ENCODE peak calls at places on chromosome 2, in ten cellular contexts. E, K, G, U, H, P, S, L, A and V are unnamed samples.

GRCh38 chr2:56361844-56362243 is 178.1 kb downstream of the CCDC85A start:
- DNase-seq in E (no peak), K (no peak), G (no peak), U (no peak), H (no peak), P (no peak), S (no peak), L (no peak), A (no peak), V (no peak)

GRCh38 chr2:85438291-85439110 is 20.0 kb downstream of the SH2D6 start:
- DNase-seq in E (no peak), K (peak; percentile 39), G (no peak), U (peak; percentile 81), H (no peak), P (no peak), S (peak; percentile 25), L (no peak), A (no peak), V (peak; percentile 55)

GRCh38 chr2:74501335-74502071 is 2.1 kb upstream of the LBX2 start:
- DNase-seq in E (no peak), K (no peak), G (no peak), U (no peak), H (no peak), P (no peak), S (no peak), L (no peak), A (no peak), V (no peak)

GRCh38 chr2:99431587-99432275 is 58.1 kb downstream of the REV1 start:
- DNase-seq in E (no peak), K (no peak), G (no peak), U (no peak), H (no peak), P (no peak), S (no peak), L (no peak), A (no peak), V (no peak)

GRCh38 chr2:28838971-28839370 is 28.3 kb downstream of the SPDYA start:
- DNase-seq in E (no peak), K (no peak), G (no peak), U (no peak), H (no peak), P (no peak), S (no peak), L (no peak), A (no peak), V (no peak)

GRCh38 chr2:44912660-44913059 is 28.8 kb upstream of the SIX3 start:
- DNase-seq in E (peak; percentile 32), K (no peak), G (no peak), U (no peak), H (peak; percentile 52), P (no peak), S (no peak), L (peak; percentile 60), A (peak; percentile 37), V (peak; percentile 93)

GRCh38 chr2:241882090-241882625 is 12.6 kb downstream of the RTP5 start:
- DNase-seq in E (peak; percentile 41), K (peak; percentile 7), G (peak; percentile 53), U (peak; percentile 84), H (no peak), P (no peak), S (peak; percentile 67), L (no peak), A (peak; percentile 36), V (peak; percentile 51)

GRCh38 chr2:71959494-71959893 is 188.2 kb downstream of the CYP26B1 start:
- DNase-seq in E (no peak), K (no peak), G (no peak), U (no peak), H (no peak), P (no peak), S (no peak), L (no peak), A (no peak), V (no peak)

GRCh38 chr2:69083126-69083733 is 70.3 kb downstream of the ANTXR1 start:
- DNase-seq in E (peak; percentile 8), K (no peak), G (no peak), U (no peak), H (no peak), P (peak; percentile 47), S (no peak), L (no peak), A (peak; percentile 52), V (peak; percentile 80)

GRCh38 chr2:26345284-26345553 is 724 bp upstream of the SELENOI start:
- DNase-seq in E (no peak), K (no peak), G (no peak), U (no peak), H (no peak), P (no peak), S (no peak), L (no peak), A (no peak), V (no peak)

GRCh38 chr2:181138816-181139215 is 158.4 kb downstream of the UBE2E3 start:
- DNase-seq in E (peak; percentile 48), K (no peak), G (no peak), U (no peak), H (peak; percentile 34), P (no peak), S (no peak), L (no peak), A (no peak), V (peak; percentile 54)

GRCh38 chr2:195531754-195532153 is 125.3 kb upstream of the SLC39A10 start:
- DNase-seq in E (no peak), K (no peak), G (no peak), U (no peak), H (no peak), P (no peak), S (no peak), L (no peak), A (no peak), V (peak; percentile 68)

GRCh38 chr2:208406474-208407451 is at the start of gene PTH2R:
- DNase-seq in E (no peak), K (no peak), G (no peak), U (peak; percentile 39), H (no peak), P (no peak), S (peak; percentile 22), L (no peak), A (no peak), V (peak; percentile 23)

GRCh38 chr2:158184556-158185343 is 83.1 kb downstream of the UPP2 start:
- DNase-seq in E (peak; percentile 55), K (no peak), G (no peak), U (peak; percentile 10), H (no peak), P (no peak), S (no peak), L (no peak), A (peak; percentile 25), V (no peak)

GRCh38 chr2:109349555-109350430 is 220.8 kb downstream of the SH3RF3 start:
- DNase-seq in E (no peak), K (no peak), G (no peak), U (peak; percentile 31), H (peak; percentile 45), P (no peak), S (no peak), L (no peak), A (no peak), V (no peak)